ENCODE peak calls at places on chromosomes 5 and 9, in five cellular contexts. A, V, G, X and B are unnamed samples.
A peak's percentile ranks its signal among the peaks of the same experiment; 100 is the strongest.

GRCh38 chr9:92138157-92138959 is 23.1 kb upstream of the SPTLC1 start:
- DNase-seq in A (peak; percentile 74), V (peak; percentile 73), G (peak; percentile 79), X (no peak), B (peak; percentile 55)

GRCh38 chr9:72928042-72928507 is 24.8 kb downstream of the ALDH1A1 start:
- DNase-seq in A (no peak), V (no peak), G (no peak), X (no peak), B (no peak)

GRCh38 chr9:133499130-133499891 is 20.4 kb upstream of the SLC2A6 start:
- DNase-seq in A (no peak), V (no peak), G (no peak), X (no peak), B (no peak)

GRCh38 chr5:142246-142810 is 49.0 kb upstream of the LRRC14B start:
- DNase-seq in A (no peak), V (no peak), G (no peak), X (no peak), B (no peak)

GRCh38 chr9:34084562-34084961 is 35.9 kb upstream of the UBAP2 start:
- DNase-seq in A (no peak), V (no peak), G (no peak), X (peak; percentile 18), B (no peak)

GRCh38 chr5:149313151-149313841 is 32.0 kb upstream of the GRPEL2 start:
- DNase-seq in A (no peak), V (no peak), G (no peak), X (no peak), B (no peak)

GRCh38 chr9:8856686-8857329 is 1057.2 kb upstream of the DMAC1 start:
- DNase-seq in A (no peak), V (no peak), G (no peak), X (no peak), B (no peak)

GRCh38 chr5:170597109-170597741 is 93.4 kb downstream of the KCNIP1 start:
- DNase-seq in A (no peak), V (peak; percentile 62), G (peak; percentile 14), X (no peak), B (no peak)

GRCh38 chr5:154830219-154830595 is 20.2 kb downstream of the FAXDC2 start:
- DNase-seq in A (no peak), V (no peak), G (no peak), X (no peak), B (no peak)

GRCh38 chr5:40674661-40675235 is 5.0 kb upstream of the PTGER4 start:
- DNase-seq in A (no peak), V (peak; percentile 66), G (no peak), X (no peak), B (no peak)

GRCh38 chr5:133565993-133566392 is 46.3 kb downstream of the FSTL4 start:
- DNase-seq in A (no peak), V (peak; percentile 57), G (peak; percentile 45), X (no peak), B (no peak)

GRCh38 chr5:122371511-122372151 is 59.6 kb downstream of the SNCAIP start:
- DNase-seq in A (no peak), V (no peak), G (no peak), X (no peak), B (no peak)

GRCh38 chr5:93349613-93350012 is 231.4 kb downstream of the NR2F1-AS1 start:
- DNase-seq in A (no peak), V (peak; percentile 41), G (no peak), X (no peak), B (no peak)

GRCh38 chr9:10612649-10613398 is at the start of gene PTPRD:
- DNase-seq in A (no peak), V (peak; percentile 62), G (peak; percentile 67), X (no peak), B (peak; percentile 14)

GRCh38 chr5:5494489-5495402 is 72.3 kb downstream of the ICE1 start:
- DNase-seq in A (peak; percentile 76), V (peak; percentile 41), G (peak; percentile 83), X (no peak), B (no peak)

GRCh38 chr9:114312513-114312875 is 10.4 kb upstream of the ORM1 start:
- DNase-seq in A (no peak), V (no peak), G (no peak), X (no peak), B (no peak)

GRCh38 chr5:135834639-135835529 is at the start of gene SLC25A48:
- DNase-seq in A (peak; percentile 58), V (peak; percentile 84), G (peak; percentile 64), X (no peak), B (no peak)

GRCh38 chr5:71732011-71732410 is 12.9 kb downstream of the CARTPT start:
- DNase-seq in A (no peak), V (no peak), G (no peak), X (no peak), B (no peak)

GRCh38 chr9:80957806-80958205 is 731.5 kb downstream of the TLE1 start:
- DNase-seq in A (no peak), V (no peak), G (no peak), X (no peak), B (no peak)

GRCh38 chr9:673264-673965 is 168.1 kb upstream of the DMRT1 start:
- DNase-seq in A (no peak), V (peak; percentile 34), G (no peak), X (no peak), B (no peak)

GRCh38 chr5:14036514-14036913 is 92.0 kb upstream of the DNAH5 start:
- DNase-seq in A (no peak), V (peak; percentile 54), G (no peak), X (no peak), B (no peak)

GRCh38 chr5:107979272-107979671 is 308.5 kb upstream of the EFNA5 start:
- DNase-seq in A (no peak), V (no peak), G (no peak), X (no peak), B (no peak)

GRCh38 chr5:165209101-165209727 is 1703.8 kb downstream of the MAT2B start:
- DNase-seq in A (no peak), V (peak; percentile 34), G (peak; percentile 33), X (no peak), B (no peak)

GRCh38 chr5:134738963-134739661 is 764 bp downstream of the CAMLG start:
- DNase-seq in A (no peak), V (peak; percentile 68), G (peak; percentile 56), X (no peak), B (no peak)

GRCh38 chr5:171116711-171117110 is 192.3 kb upstream of the TLX3 start:
- DNase-seq in A (no peak), V (no peak), G (no peak), X (no peak), B (no peak)

GRCh38 chr5:33438996-33439395 is 1.8 kb upstream of the TARS1 start:
- DNase-seq in A (no peak), V (no peak), G (no peak), X (no peak), B (no peak)

GRCh38 chr5:33441241-33441844 is 578 bp downstream of the TARS1 start:
- DNase-seq in A (no peak), V (peak; percentile 67), G (peak; percentile 47), X (no peak), B (no peak)

GRCh38 chr5:33440482-33441240 is at the start of gene TARS1:
- DNase-seq in A (peak; percentile 98), V (peak; percentile 99), G (peak; percentile 99), X (peak; percentile 97), B (peak; percentile 71)

GRCh38 chr5:33444542-33444941 is 3.8 kb downstream of the TARS1 start:
- DNase-seq in A (no peak), V (no peak), G (no peak), X (no peak), B (no peak)

DNA sequence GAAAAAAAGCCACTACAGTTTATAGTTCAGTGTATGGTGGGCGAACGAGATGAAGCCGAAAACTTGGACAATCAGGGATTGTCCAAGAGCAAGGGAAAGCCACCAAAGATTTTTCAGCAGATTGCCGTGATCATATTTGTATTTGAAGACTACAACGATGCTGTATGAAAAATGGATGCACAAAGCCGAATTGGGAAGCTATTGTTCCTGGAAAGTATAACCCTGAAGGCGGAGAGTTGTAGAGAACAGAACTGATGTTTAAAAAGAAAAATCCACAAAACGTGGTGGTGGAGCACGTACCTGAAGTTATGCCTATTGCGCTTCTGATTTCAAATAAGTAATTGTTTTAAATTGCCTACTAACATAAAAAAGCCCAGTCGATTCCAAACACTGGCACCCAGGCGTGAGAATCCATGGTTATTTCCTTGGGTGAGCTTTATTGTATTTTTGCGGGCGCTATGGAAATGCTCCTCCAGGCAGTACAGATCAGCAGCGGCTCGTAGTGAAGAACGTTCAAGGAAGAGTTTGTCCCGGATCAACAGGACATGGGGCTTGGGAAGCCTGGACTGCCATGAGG is 772 bp upstream of the TARS1 start:
- DNase-seq in A (no peak), V (no peak), G (no peak), X (no peak), B (no peak)
- TF ChIP-seq CTCF in A (no peak), V (no peak), G (no peak), X (no peak), B (no peak)

GRCh38 chr5:103896593-103896992 is 334.0 kb upstream of the NUDT12 start:
- DNase-seq in A (no peak), V (no peak), G (no peak), X (no peak), B (no peak)
- TF ChIP-seq CTCF in A (no peak), V (no peak), G (no peak), X (no peak), B (no peak)

DNA sequence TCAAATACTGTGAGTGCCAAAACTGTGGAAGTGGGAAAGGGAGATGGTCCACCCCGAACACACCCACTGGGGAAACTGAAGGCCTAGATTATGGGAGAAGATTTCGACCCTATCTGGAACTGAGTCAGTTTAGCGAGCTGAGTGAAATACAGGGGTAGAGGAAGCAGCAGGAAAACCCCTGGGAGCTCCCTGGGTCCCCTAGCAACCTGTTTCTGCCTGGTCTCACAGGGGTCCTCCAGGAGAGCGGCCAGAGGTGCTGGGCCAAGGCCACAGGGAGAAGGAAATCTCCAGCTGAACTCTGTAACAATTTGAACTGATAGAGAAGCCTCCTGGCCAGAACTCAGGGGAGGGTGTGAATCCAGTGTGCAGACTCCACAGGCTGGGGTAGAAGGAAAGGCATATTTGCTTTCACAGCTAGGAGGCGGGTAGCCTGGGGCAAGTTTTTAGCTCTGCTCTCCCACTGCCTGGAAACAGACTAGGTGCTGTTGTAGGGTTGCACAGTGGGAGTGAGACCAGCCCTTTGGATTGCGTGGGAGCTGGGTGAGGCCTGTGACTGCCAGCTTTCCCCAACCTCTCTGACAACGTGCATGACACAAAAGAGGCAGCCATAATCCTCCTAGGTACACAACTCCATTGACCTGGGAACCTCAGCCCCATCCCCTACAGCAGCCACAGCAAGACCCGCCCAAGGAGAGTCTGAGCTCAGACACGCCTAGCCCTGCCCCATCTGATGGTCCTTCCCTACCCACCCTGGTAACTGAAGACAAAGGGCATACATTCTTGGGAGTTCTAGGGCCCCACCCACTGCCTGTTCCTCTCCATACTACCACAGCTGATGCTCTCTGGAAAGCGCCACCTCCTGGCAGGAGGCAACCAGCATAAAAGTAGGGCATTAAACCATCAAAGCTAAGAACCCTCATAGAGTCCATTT is 78.8 kb upstream of the GPBP1 start:
- DNase-seq in A (no peak), V (no peak), G (peak; percentile 44), X (no peak), B (no peak)
- TF ChIP-seq CTCF in A (no peak), V (no peak), G (peak; percentile 51), X (no peak), B (peak; percentile 10)

GRCh38 chr5:163105456-163105855 is 331.9 kb upstream of the CCNG1 start:
- DNase-seq in A (no peak), V (peak; percentile 30), G (no peak), X (no peak), B (no peak)

GRCh38 chr5:163106098-163106497 is 331.3 kb upstream of the CCNG1 start:
- DNase-seq in A (no peak), V (no peak), G (no peak), X (no peak), B (no peak)

GRCh38 chr5:163108351-163108750 is 329.0 kb upstream of the CCNG1 start:
- DNase-seq in A (no peak), V (no peak), G (no peak), X (no peak), B (no peak)

GRCh38 chr5:163104496-163104895 is 332.9 kb upstream of the CCNG1 start:
- DNase-seq in A (no peak), V (no peak), G (peak; percentile 2), X (no peak), B (no peak)
- TF ChIP-seq CTCF in A (no peak), V (no peak), G (peak; percentile 45), X (no peak), B (no peak)